ENCODE peak calls at places on chromosomes 13 and 19, in seven cellular contexts. Q is stimulated activated CD8-positive, alpha-beta memory T cell treated with anti-CD3 and anti-CD28 coated beads, Interleukin-2, amount 100 ng/mL, for 48 hours; M is Kasumi-1; G is amniotic stem cell; U is NCI-H2081; R is psoas muscle; Y is activated naive CD4-positive, alpha-beta T cell treated with anti-CD3 and anti-CD28 coated beads for 36 hours. N is an unnamed sample.

GRCh38 chr13:84481958-84482357 is 599.7 kb upstream of the SLITRK1 start:
- DNase-seq in Q (no peak), M (no peak), G (peak; percentile 47), U (no peak), R (no peak), Y (no peak), N (no peak)

GRCh38 chr13:30431269-30431950 is 9.1 kb downstream of the UBE2L5 start:
- DNase-seq in Q (no peak), M (no peak), G (no peak), U (no peak), R (no peak), Y (no peak), N (no peak)

GRCh38 chr13:93775507-93776108 is 549.0 kb downstream of the GPC6 start:
- DNase-seq in Q (no peak), M (no peak), G (peak; percentile 10), U (peak; percentile 11), R (no peak), Y (no peak), N (no peak)

GRCh38 chr19:11339254-11340098 is at the start of gene RAB3D:
- DNase-seq in Q (peak; percentile 84), M (peak; percentile 16), G (peak; percentile 40), U (peak; percentile 80), R (peak; percentile 90), Y (peak; percentile 92), N (no peak)

GRCh38 chr13:23578411-23579071 is 8.3 kb downstream of the TNFRSF19 start:
- DNase-seq in Q (peak; percentile 62), M (peak; percentile 5), G (no peak), U (peak; percentile 46), R (peak; percentile 81), Y (peak; percentile 80), N (no peak)

GRCh38 chr19:18274776-18275356 is 614 bp upstream of the IQCN start:
- DNase-seq in Q (no peak), M (no peak), G (peak; percentile 70), U (no peak), R (peak; percentile 90), Y (no peak), N (peak; percentile 46)

GRCh38 chr19:40585677-40586422 is 9.2 kb downstream of the SHKBP1 start:
- DNase-seq in Q (no peak), M (no peak), G (no peak), U (no peak), R (no peak), Y (no peak), N (no peak)

GRCh38 chr19:32708457-32708856 is 11.1 kb upstream of the TDRD12 start:
- DNase-seq in Q (no peak), M (no peak), G (no peak), U (no peak), R (no peak), Y (peak; percentile 80), N (no peak)

GRCh38 chr13:97627566-97627965 is 193.6 kb downstream of the RAP2A start:
- DNase-seq in Q (no peak), M (no peak), G (peak; percentile 7), U (no peak), R (peak; percentile 69), Y (no peak), N (peak; percentile 26)

GRCh38 chr13:20492641-20493040 is 33.0 kb downstream of the CRYL1 start:
- DNase-seq in Q (peak; percentile 49), M (peak; percentile 5), G (peak; percentile 2), U (peak; percentile 5), R (no peak), Y (peak; percentile 42), N (no peak)

GRCh38 chr13:114319441-114319871 is 5.2 kb downstream of the CHAMP1 start:
- DNase-seq in Q (no peak), M (no peak), G (peak; percentile 26), U (no peak), R (no peak), Y (no peak), N (no peak)

GRCh38 chr19:18090545-18091216 is 3.9 kb upstream of the IL12RB1 start:
- DNase-seq in Q (no peak), M (no peak), G (no peak), U (no peak), R (no peak), Y (no peak), N (no peak)

GRCh38 chr13:30037306-30037705 is 186.9 kb upstream of the UBL3 start:
- DNase-seq in Q (no peak), M (no peak), G (no peak), U (no peak), R (no peak), Y (no peak), N (no peak)

GRCh38 chr13:49938921-49939320 is 2.8 kb upstream of the SPRYD7 start:
- DNase-seq in Q (no peak), M (no peak), G (no peak), U (no peak), R (no peak), Y (no peak), N (no peak)

GRCh38 chr13:113836917-113837553 is 26.8 kb downstream of the GAS6 start:
- DNase-seq in Q (no peak), M (no peak), G (no peak), U (peak; percentile 52), R (peak; percentile 58), Y (peak; percentile 22), N (no peak)

GRCh38 chr13:91313103-91313502 is 34.4 kb upstream of the MIR17HG start:
- DNase-seq in Q (no peak), M (no peak), G (no peak), U (peak; percentile 23), R (no peak), Y (peak; percentile 40), N (no peak)

GRCh38 chr13:89496478-89496877 is 1825.3 kb downstream of the SLITRK5 start:
- DNase-seq in Q (no peak), M (no peak), G (no peak), U (no peak), R (no peak), Y (no peak), N (no peak)

GRCh38 chr13:107864543-107865460 is 350.5 kb downstream of the LIG4 start:
- DNase-seq in Q (no peak), M (peak; percentile 63), G (peak; percentile 79), U (peak; percentile 49), R (no peak), Y (peak; percentile 35), N (no peak)